ENCODE peak calls at places on chromosomes 5 and 9, in six cellular contexts. A is neural progenitor cell, Z is choroid plexus epithelial cell, X is endothelial cell of umbilical vein, S is mesothelial cell of epicardium, E is nephron progenitor cell. I is an unnamed sample.

GRCh38 chr5:9370256-9370655 is 175.6 kb downstream of the SEMA5A start:
- DNase-seq in A (no peak), Z (no peak), X (no peak), S (no peak), E (no peak), I (no peak)

GRCh38 chr5:160250826-160251225 is 21.5 kb downstream of the FABP6 start:
- DNase-seq in A (no peak), Z (no peak), X (no peak), S (no peak), E (no peak), I (no peak)

GRCh38 chr5:543351-543750 is 19.1 kb upstream of the SLC9A3 start:
- DNase-seq in A (no peak), Z (no peak), X (no peak), S (no peak), E (no peak), I (peak)

GRCh38 chr5:176806137-176806536 is 4.2 kb upstream of the UNC5A start:
- DNase-seq in A (peak), Z (peak), X (peak), S (no peak), E (peak), I (no peak)

GRCh38 chr9:113659039-113659438 is 195.5 kb downstream of the RGS3 start:
- DNase-seq in A (no peak), Z (no peak), X (no peak), S (no peak), E (no peak), I (peak)

GRCh38 chr5:51376504-51376903 is 6.7 kb upstream of the ISL1 start:
- DNase-seq in A (peak), Z (no peak), X (no peak), S (no peak), E (no peak), I (no peak)

GRCh38 chr9:137296214-137297059 is 5.6 kb downstream of the NRARP start:
- DNase-seq in A (no peak), Z (peak), X (peak), S (no peak), E (peak), I (no peak)

GRCh38 chr5:132500931-132501628 is 10.5 kb upstream of the IRF1 start:
- DNase-seq in A (peak), Z (peak), X (peak), S (no peak), E (peak), I (peak)

GRCh38 chr9:110125207-110125751 is 82.7 kb downstream of the C9orf152 start:
- DNase-seq in A (peak), Z (peak), X (peak), S (no peak), E (peak), I (peak)

GRCh38 chr5:42943931-42944631 is 96.0 kb downstream of the ANXA2R start:
- DNase-seq in A (peak), Z (no peak), X (no peak), S (no peak), E (peak), I (no peak)

GRCh38 chr9:108444400-108445358 is 411.1 kb downstream of the ACTL7B start:
- DNase-seq in A (peak), Z (peak), X (peak), S (no peak), E (no peak), I (no peak)

GRCh38 chr9:117535439-117535838 is 120.6 kb upstream of the ASTN2 start:
- DNase-seq in A (peak), Z (no peak), X (no peak), S (no peak), E (no peak), I (no peak)

GRCh38 chr9:6243746-6244145 is 28.1 kb downstream of the IL33 start:
- DNase-seq in A (no peak), Z (peak), X (no peak), S (no peak), E (no peak), I (no peak)

GRCh38 chr5:180595381-180596114 is 4.2 kb upstream of the SCGB3A1 start:
- DNase-seq in A (no peak), Z (no peak), X (no peak), S (no peak), E (no peak), I (no peak)

GRCh38 chr9:33139421-33140228 is 27.5 kb downstream of the B4GALT1 start:
- DNase-seq in A (peak), Z (peak), X (no peak), S (no peak), E (peak), I (peak)

GRCh38 chr5:15440434-15440833 is 59.5 kb upstream of the FBXL7 start:
- DNase-seq in A (no peak), Z (no peak), X (no peak), S (no peak), E (no peak), I (no peak)

GRCh38 chr5:74630387-74631087 is 10.0 kb downstream of the ENC1 start:
- DNase-seq in A (no peak), Z (peak), X (peak), S (no peak), E (no peak), I (no peak)

GRCh38 chr5:80609692-80610091 is 39.6 kb upstream of the ANKRD34B start:
- DNase-seq in A (no peak), Z (no peak), X (no peak), S (no peak), E (no peak), I (no peak)

GRCh38 chr5:80607343-80607742 is 37.3 kb upstream of the ANKRD34B start:
- DNase-seq in A (no peak), Z (no peak), X (no peak), S (no peak), E (no peak), I (no peak)

GRCh38 chr5:80608730-80609129 is 38.6 kb upstream of the ANKRD34B start:
- DNase-seq in A (no peak), Z (no peak), X (no peak), S (no peak), E (no peak), I (no peak)

GRCh38 chr5:80607832-80608231 is 37.8 kb upstream of the ANKRD34B start:
- DNase-seq in A (no peak), Z (no peak), X (no peak), S (no peak), E (no peak), I (no peak)
- TF ChIP-seq CTCF in A (no peak), Z (no peak), X (no peak), S (no peak), E (no peak), I (no peak)

GRCh38 chr5:98786178-98786853 is 12.9 kb downstream of the RGMB start:
- DNase-seq in A (no peak), Z (peak), X (no peak), S (no peak), E (no peak), I (no peak)

GRCh38 chr5:98789029-98789428 is 15.6 kb downstream of the RGMB start:
- DNase-seq in A (no peak), Z (no peak), X (no peak), S (no peak), E (no peak), I (no peak)

GRCh38 chr5:98784411-98784810 is 10.9 kb downstream of the RGMB start:
- DNase-seq in A (no peak), Z (no peak), X (no peak), S (no peak), E (no peak), I (no peak)

GRCh38 chr5:98785244-98785643 is 11.8 kb downstream of the RGMB start:
- DNase-seq in A (no peak), Z (no peak), X (no peak), S (no peak), E (no peak), I (no peak)

GRCh38 chr5:98787131-98787719 is 13.8 kb downstream of the RGMB start:
- DNase-seq in A (no peak), Z (no peak), X (no peak), S (no peak), E (no peak), I (no peak)
- TF ChIP-seq CTCF in A (no peak), Z (no peak), X (no peak), S (no peak), E (no peak), I (no peak)

GRCh38 chr9:112170235-112170634 is 4.9 kb downstream of the SUSD1 start:
- DNase-seq in A (no peak), Z (no peak), X (no peak), S (no peak), E (no peak), I (no peak)

GRCh38 chr9:112169368-112169767 is 5.7 kb downstream of the SUSD1 start:
- DNase-seq in A (no peak), Z (no peak), X (no peak), S (no peak), E (no peak), I (no peak)

GRCh38 chr9:112162644-112163413 is 12.3 kb downstream of the SUSD1 start:
- DNase-seq in A (no peak), Z (no peak), X (no peak), S (no peak), E (no peak), I (no peak)

GRCh38 chr9:112168197-112168596 is 6.9 kb downstream of the SUSD1 start:
- DNase-seq in A (no peak), Z (no peak), X (no peak), S (no peak), E (no peak), I (no peak)

DNA sequence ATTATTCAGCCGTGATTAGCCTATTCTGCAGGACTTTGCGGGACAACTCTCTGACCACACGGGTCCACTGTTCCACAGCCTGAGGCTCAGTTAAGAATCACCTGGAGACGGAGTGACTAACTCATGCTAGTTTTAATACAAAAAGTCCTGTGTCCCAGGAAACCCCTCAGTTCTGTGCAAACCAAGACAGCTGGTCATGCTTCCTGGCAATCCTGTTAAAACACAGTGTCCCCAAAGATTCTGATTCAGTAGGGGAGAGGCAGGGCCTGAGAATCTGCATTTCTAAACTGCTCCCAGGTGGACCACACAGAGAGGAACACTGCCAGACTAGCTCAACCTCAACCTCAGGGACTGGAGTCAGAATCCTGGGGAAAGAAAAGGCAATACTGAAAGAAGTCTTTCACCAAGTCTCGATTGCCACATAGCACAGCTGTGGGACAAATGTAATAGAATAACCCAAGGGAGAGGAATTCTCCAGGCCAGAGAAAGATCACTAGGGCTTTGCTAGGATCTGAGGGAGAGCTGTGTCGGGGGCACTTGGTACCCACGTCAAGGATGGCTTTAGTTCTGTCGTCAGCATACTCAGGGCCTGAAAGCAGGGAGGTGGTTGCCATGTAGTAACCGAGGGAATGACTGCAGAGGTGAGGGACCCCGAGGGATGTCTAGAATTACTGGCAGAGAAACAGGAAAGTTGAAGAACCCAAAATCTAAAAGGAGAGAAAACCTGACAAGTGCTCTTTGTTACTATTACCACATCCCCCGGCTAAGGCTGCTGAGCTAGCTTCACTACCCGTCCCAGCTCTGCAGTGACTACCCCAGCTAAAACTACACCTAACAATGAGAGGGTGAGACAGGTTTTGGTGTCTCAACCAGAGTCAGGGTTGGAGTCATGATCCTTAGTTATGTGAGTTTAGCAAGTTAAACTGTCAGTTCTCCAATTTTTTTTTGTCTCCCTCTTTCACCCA is 8.6 kb downstream of the SUSD1 start:
- DNase-seq in A (peak), Z (peak), X (no peak), S (no peak), E (no peak), I (no peak)
- TF ChIP-seq CTCF in A (no peak), Z (peak), X (no peak), S (no peak), E (no peak), I (no peak)

DNA sequence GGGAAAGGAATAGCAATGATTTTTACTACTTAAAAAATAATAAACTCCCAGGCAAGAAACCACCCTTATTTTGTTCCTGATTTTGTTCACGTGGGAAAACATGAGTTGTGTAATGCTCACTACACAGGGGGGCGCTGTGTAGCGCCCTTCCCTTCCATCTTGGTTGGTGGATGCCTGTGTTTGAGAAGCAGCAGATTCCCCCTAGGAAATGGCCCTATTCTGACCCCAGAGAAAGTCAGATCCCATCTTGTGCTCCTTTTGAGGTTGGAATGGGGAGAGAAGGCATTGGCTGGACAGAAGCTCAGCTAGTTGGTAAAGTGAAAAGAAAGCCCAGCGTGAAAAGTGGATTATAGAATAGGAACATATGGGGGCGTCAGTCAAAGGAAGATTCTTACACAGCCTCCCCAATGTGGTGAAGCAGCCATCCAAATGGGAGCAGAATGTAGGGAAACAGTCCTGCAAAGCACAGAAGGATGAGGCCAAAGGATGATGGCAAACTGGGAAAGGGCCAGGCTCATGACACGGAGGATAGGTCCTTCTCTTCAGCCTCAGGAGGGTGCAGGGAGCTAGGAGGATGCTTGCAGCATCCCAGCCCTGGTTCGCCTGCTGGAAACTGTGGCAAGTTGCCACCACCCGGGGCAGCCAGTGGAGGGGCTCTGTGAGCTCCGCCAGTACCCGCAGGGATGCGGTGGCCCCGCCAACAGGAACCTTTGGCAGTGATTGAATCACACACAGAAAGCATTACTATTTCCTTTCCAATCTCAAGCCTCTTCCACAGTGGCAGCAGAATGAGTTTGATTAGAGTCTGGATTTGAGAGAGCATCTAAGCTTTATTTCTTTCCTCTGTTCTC is 314.2 kb upstream of the DAP start:
- DNase-seq in A (peak), Z (no peak), X (no peak), S (no peak), E (no peak), I (no peak)
- TF ChIP-seq CTCF in A (peak), Z (no peak), X (no peak), S (no peak), E (peak), I (no peak)

DNA sequence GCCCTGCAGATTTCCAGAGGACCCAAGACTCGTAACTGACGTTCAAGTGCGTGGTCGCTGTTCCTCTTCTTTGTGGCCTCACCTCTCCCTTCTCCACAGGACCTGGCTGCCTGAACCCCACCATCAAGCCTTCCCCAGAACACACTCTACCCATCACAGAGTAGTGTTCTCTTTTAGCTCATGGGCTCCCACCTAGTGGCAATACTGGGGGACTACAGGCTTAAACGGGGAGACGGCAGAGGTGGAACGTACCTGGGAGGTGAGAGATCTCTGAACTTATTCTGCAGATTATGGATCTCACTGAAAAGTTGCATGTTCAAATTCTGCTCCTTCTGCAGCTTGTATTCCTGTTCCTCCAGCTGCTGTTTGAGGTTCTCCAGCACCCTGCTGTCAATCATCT is 140.8 kb downstream of the CDK5RAP2 start:
- DNase-seq in A (peak), Z (peak), X (no peak), S (no peak), E (peak), I (no peak)
- TF ChIP-seq CTCF in A (peak), Z (peak), X (peak), S (peak), E (peak), I (no peak)

DNA sequence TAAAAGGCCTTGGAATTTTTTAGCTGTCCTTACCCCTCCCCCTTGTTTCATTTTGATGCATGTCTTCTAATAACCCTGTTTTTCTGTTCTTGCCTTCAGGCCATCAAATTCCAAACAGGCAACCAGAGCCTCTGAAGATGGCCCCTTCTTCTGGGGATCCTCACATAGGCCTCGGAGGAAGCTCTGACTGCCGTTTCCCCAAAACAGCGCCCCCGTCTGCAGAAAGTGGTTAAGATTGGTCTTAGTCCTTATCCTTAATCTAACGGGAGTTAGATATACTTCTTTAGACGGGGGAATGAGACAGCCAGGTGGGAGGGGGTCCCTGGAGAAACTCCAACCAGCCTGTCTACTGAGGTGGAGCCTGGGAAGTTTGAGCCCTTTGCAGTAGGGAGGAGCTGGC is 226.3 kb upstream of the ZNF608 start:
- DNase-seq in A (no peak), Z (no peak), X (no peak), S (no peak), E (no peak), I (no peak)
- TF ChIP-seq CTCF in A (peak), Z (no peak), X (no peak), S (no peak), E (no peak), I (no peak)

DNA sequence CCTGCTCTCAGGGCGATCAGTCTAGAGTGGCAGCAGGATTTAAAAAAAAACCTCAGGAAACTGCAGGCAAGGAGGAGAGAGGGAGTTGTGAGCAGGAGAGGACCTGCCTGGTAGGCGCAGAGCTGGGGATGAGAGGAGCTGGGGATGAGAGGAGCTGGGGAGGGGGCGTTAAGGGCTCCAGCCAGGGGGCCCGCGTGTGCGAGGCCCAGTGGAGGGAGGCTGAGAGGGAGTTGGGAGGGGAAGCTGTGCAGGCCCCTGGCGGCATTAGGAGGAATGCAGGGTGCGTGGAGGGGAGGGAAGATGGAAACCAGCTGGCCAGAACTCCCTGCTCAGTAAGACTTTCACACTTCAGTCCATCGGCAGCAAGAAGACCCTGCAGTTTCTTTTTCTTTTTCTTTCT is 45.2 kb upstream of the HMCN2 start:
- DNase-seq in A (peak), Z (peak), X (no peak), S (no peak), E (peak), I (no peak)
- TF ChIP-seq CTCF in A (peak), Z (peak), X (no peak), S (peak), E (peak), I (no peak)